ENCODE peak calls at places on chromosomes 11 and 22, in six cellular contexts. U, T, Y, P, I and Q are unnamed samples.

GRCh38 chr22:25402501-25403283 is 161.8 kb upstream of the GRK3 start:
- DNase-seq in I (no peak), P (peak; percentile 57), T (no peak), U (no peak), Y (no peak), Q (no peak)

GRCh38 chr11:76589945-76590630 is 80.5 kb downstream of the LRRC32 start:
- DNase-seq in P (no peak), Y (no peak), U (no peak), I (no peak), T (peak; percentile 48), Q (no peak)

GRCh38 chr11:1041936-1042608 is 5.6 kb upstream of the MUC6 start:
- DNase-seq in Y (no peak), I (no peak), T (no peak), U (no peak), P (no peak), Q (no peak)

GRCh38 chr11:68146704-68147474 is 25.7 kb upstream of the CHKA start:
- DNase-seq in I (no peak), T (peak; percentile 59), Y (no peak), P (peak; percentile 62), U (no peak), Q (no peak)

GRCh38 chr22:31816750-31817149 is 62.9 kb downstream of the DEPDC5 start:
- DNase-seq in P (no peak), Y (no peak), I (no peak), U (no peak), T (no peak), Q (no peak)

GRCh38 chr22:36977401-36977861 is 41.8 kb downstream of the TST start:
- DNase-seq in Y (peak; percentile 58), T (peak; percentile 83), P (no peak), I (peak; percentile 74), U (peak; percentile 69), Q (peak; percentile 63)

GRCh38 chr11:60500276-60500935 is 7.8 kb downstream of the MS4A12 start:
- DNase-seq in I (no peak), U (no peak), T (peak; percentile 36), P (no peak), Y (no peak), Q (no peak)

GRCh38 chr11:76632492-76632891 is 38.1 kb downstream of the LRRC32 start:
- DNase-seq in I (no peak), P (no peak), T (no peak), Y (no peak), U (no peak), Q (no peak)

GRCh38 chr11:3049430-3050243 is 7.6 kb downstream of the CARS1 start:
- DNase-seq in U (peak; percentile 37), P (peak; percentile 93), Y (peak; percentile 67), I (peak; percentile 14), T (peak; percentile 39), Q (peak; percentile 65)

GRCh38 chr11:34512810-34513673 is 552 bp downstream of the ELF5 start:
- DNase-seq in T (peak; percentile 84), I (peak; percentile 67), Y (peak; percentile 49), P (peak; percentile 73), U (no peak), Q (peak; percentile 15)

GRCh38 chr11:84215671-84216070 is 929.5 kb upstream of the CCDC90B start:
- DNase-seq in I (no peak), U (no peak), Y (no peak), T (no peak), P (no peak), Q (no peak)

GRCh38 chr22:48718818-48719500 is 1108.7 kb downstream of the BRD1 start:
- DNase-seq in T (no peak), U (no peak), I (no peak), P (no peak), Y (no peak), Q (no peak)

GRCh38 chr22:34776827-34777226 is 289.1 kb upstream of the ISX start:
- DNase-seq in T (no peak), U (no peak), P (no peak), I (no peak), Y (no peak), Q (no peak)

GRCh38 chr22:27534720-27535125 is 266.8 kb downstream of the MN1 start:
- DNase-seq in I (no peak), U (no peak), T (no peak), Y (no peak), P (peak; percentile 25), Q (no peak)

GRCh38 chr11:66388746-66389386 is 17.3 kb upstream of the SLC29A2 start:
- DNase-seq in Y (peak; percentile 40), T (peak; percentile 66), P (peak; percentile 67), I (peak; percentile 84), U (peak; percentile 31), Q (peak; percentile 35)

GRCh38 chr22:36009085-36009484 is 19.5 kb downstream of the RBFOX2 start:
- DNase-seq in Y (no peak), T (no peak), I (no peak), U (no peak), P (peak; percentile 18), Q (no peak)

GRCh38 chr22:29060251-29060650 is 1.4 kb downstream of the C22orf31 start:
- DNase-seq in T (no peak), P (no peak), I (no peak), Y (no peak), U (no peak), Q (no peak)

GRCh38 chr11:122931510-122931909 is 49.0 kb downstream of the JHY start:
- DNase-seq in T (no peak), I (no peak), Y (no peak), P (no peak), U (no peak), Q (no peak)

GRCh38 chr22:24485608-24486007 is 9.5 kb upstream of the UPB1 start:
- DNase-seq in Y (no peak), P (no peak), T (no peak), I (no peak), U (no peak), Q (no peak)

GRCh38 chr22:31556627-31557203 is 60.4 kb downstream of the SFI1 start:
- DNase-seq in P (peak; percentile 46), Y (no peak), T (peak; percentile 59), I (peak; percentile 62), U (no peak), Q (no peak)

GRCh38 chr22:19896665-19897355 is 42.1 kb upstream of the GNB1L start:
- DNase-seq in I (no peak), P (no peak), T (no peak), Y (no peak), U (no peak), Q (no peak)

GRCh38 chr11:7555067-7555699 is 41.4 kb downstream of the PPFIBP2 start:
- DNase-seq in I (no peak), Y (no peak), T (no peak), P (no peak), U (no peak), Q (no peak)

GRCh38 chr11:6216501-6216900 is 11.1 kb downstream of the C11orf42 start:
- DNase-seq in U (no peak), I (no peak), T (peak; percentile 3), Y (no peak), P (no peak), Q (no peak)

GRCh38 chr11:72224587-72225410 is at the start of gene INPPL1:
- DNase-seq in U (no peak), P (peak; percentile 53), I (peak; percentile 27), Y (no peak), T (peak; percentile 70), Q (no peak)

GRCh38 chr11:111559791-111560190 is 19.3 kb downstream of the LAYN start:
- DNase-seq in T (no peak), I (no peak), P (no peak), U (no peak), Y (no peak), Q (no peak)

GRCh38 chr22:40040927-40041326 is 46.2 kb downstream of the FAM83F start:
- DNase-seq in T (no peak), P (no peak), U (no peak), I (no peak), Y (no peak), Q (no peak)

GRCh38 chr11:48141475-48142100 is 75.0 kb upstream of the OR4B1 start:
- DNase-seq in P (peak; percentile 12), I (no peak), T (no peak), Y (no peak), U (no peak), Q (no peak)

GRCh38 chr11:72814831-72815618 is 814 bp downstream of the ATG16L2 start:
- DNase-seq in T (peak; percentile 81), P (peak; percentile 72), Y (no peak), U (no peak), I (peak; percentile 82), Q (peak; percentile 20)

GRCh38 chr11:9821008-9821752 is 157.3 kb downstream of the SWAP70 start:
- DNase-seq in U (no peak), T (no peak), P (no peak), I (no peak), Y (no peak), Q (no peak)

GRCh38 chr22:20606041-20606783 is 98.8 kb downstream of the MED15 start:
- DNase-seq in I (peak; percentile 82), P (peak; percentile 54), U (peak; percentile 37), T (peak; percentile 90), Y (peak; percentile 41), Q (peak; percentile 41)

GRCh38 chr11:117232911-117233409 is 489 bp downstream of the RNF214 start:
- DNase-seq in T (peak; percentile 81), U (no peak), I (peak; percentile 41), P (peak; percentile 30), Y (no peak), Q (no peak)

GRCh38 chr22:38570841-38571364 is 920 bp upstream of the DMC1 start:
- DNase-seq in I (peak; percentile 53), P (peak; percentile 49), Y (peak; percentile 31), T (peak; percentile 53), U (peak; percentile 1), Q (peak; percentile 15)

GRCh38 chr22:42766860-42767259 is 46.2 kb upstream of the A4GALT start:
- DNase-seq in I (no peak), P (no peak), T (no peak), Y (no peak), U (no peak), Q (no peak)

GRCh38 chr11:69203901-69204245 is 48.1 kb downstream of the SMIM38 start:
- DNase-seq in P (no peak), I (no peak), U (no peak), T (no peak), Y (no peak), Q (no peak)

GRCh38 chr11:92211576-92212167 is 12.9 kb upstream of the FAT3 start:
- DNase-seq in P (peak; percentile 59), Y (no peak), U (no peak), T (peak; percentile 41), I (peak; percentile 78), Q (no peak)

GRCh38 chr11:21806508-21806907 is 386.4 kb upstream of the ANO5 start:
- DNase-seq in I (no peak), Y (no peak), U (no peak), T (no peak), P (no peak), Q (no peak)

GRCh38 chr11:43359432-43359818 is 705 bp downstream of the TTC17 start:
- DNase-seq in T (peak; percentile 24), I (peak; percentile 45), Y (no peak), P (peak; percentile 38), U (no peak), Q (peak; percentile 2)